ENCODE peak calls at places on chromosome 2, in nine cellular contexts. U, K, W, L, O, J, P, E and R are unnamed samples.

GRCh38 chr2:120243211-120243610 is 9.4 kb upstream of the RALB start:
- DNase-seq in L (no peak), J (no peak), K (no peak), E (no peak), P (no peak), U (no peak), W (peak), O (no peak), R (no peak)

GRCh38 chr2:1366546-1367134 is 46.6 kb upstream of the TPO start:
- DNase-seq in W (no peak), L (peak), K (no peak), J (no peak), P (no peak), U (no peak), O (peak), E (no peak), R (peak)

GRCh38 chr2:55093381-55093780 is 43.1 kb upstream of the RTN4 start:
- DNase-seq in K (no peak), O (no peak), L (no peak), W (peak), U (no peak), P (no peak), E (no peak), J (peak), R (no peak)

GRCh38 chr2:195056001-195056400 is 601.0 kb upstream of the SLC39A10 start:
- DNase-seq in L (no peak), J (no peak), U (no peak), E (no peak), P (no peak), K (no peak), O (no peak), W (no peak), R (no peak)

GRCh38 chr2:197613509-197613987 is 61.8 kb downstream of the RFTN2 start:
- DNase-seq in O (no peak), P (no peak), E (no peak), U (no peak), L (no peak), J (peak), K (no peak), W (no peak), R (no peak)

GRCh38 chr2:20094955-20095354 is 43.5 kb upstream of the LAPTM4A start:
- DNase-seq in L (no peak), W (no peak), K (no peak), P (no peak), U (no peak), E (no peak), O (no peak), J (no peak), R (no peak)

GRCh38 chr2:52571380-52572347 is 1195.9 kb upstream of the CHAC2 start:
- DNase-seq in P (no peak), E (no peak), K (no peak), L (no peak), O (no peak), J (no peak), U (no peak), W (no peak), R (no peak)

GRCh38 chr2:30786923-30787685 is 20.1 kb downstream of the CAPN13 start:
- DNase-seq in W (no peak), O (peak), J (no peak), U (no peak), L (no peak), P (no peak), E (no peak), K (no peak), R (no peak)

GRCh38 chr2:172962824-172963223 is 112.8 kb upstream of the MAP3K20 start:
- DNase-seq in P (no peak), K (no peak), L (peak), O (no peak), W (peak), J (no peak), U (no peak), E (no peak), R (no peak)

GRCh38 chr2:6642011-6642410 is 223.7 kb downstream of the CMPK2 start:
- DNase-seq in O (no peak), W (no peak), K (no peak), L (no peak), E (no peak), U (no peak), J (no peak), P (no peak), R (no peak)

GRCh38 chr2:195636890-195637289 is 20.1 kb upstream of the SLC39A10 start:
- DNase-seq in L (no peak), J (no peak), U (no peak), W (no peak), E (no peak), P (no peak), K (no peak), O (no peak), R (no peak)

GRCh38 chr2:237886702-237887481 is 27.5 kb downstream of the RAMP1 start:
- DNase-seq in E (no peak), W (no peak), P (no peak), J (no peak), L (no peak), U (no peak), O (no peak), K (no peak), R (peak)

GRCh38 chr2:62452701-62453449 is 53.1 kb downstream of the TMEM17 start:
- DNase-seq in U (no peak), K (no peak), W (no peak), O (no peak), P (no peak), E (no peak), L (no peak), J (no peak), R (no peak)

GRCh38 chr2:199524689-199525574 is 67.2 kb upstream of the SATB2 start:
- DNase-seq in E (no peak), P (no peak), L (no peak), K (no peak), J (no peak), O (no peak), W (no peak), U (no peak), R (no peak)